ENCODE peak calls at places on chromosomes 3 and 15, in nine cellular contexts. F is breast epithelium, W is heart left ventricle, Z is transverse colon, N is esophagus muscularis mucosa, P is adrenal gland, J is RWPE2, O is neural progenitor cell, B is sigmoid colon. H is an unnamed sample. For H3K4me1, the result is how much of the 10 kb centered on the place peaks cover.

GRCh38 chr3:76129441-76129840 is 344.1 kb upstream of the ZNF717 start:
- DNase-seq in F (no peak), W (no peak), Z (no peak), N (no peak), P (no peak), J (no peak), O (no peak), B (no peak), H (no peak)

GRCh38 chr3:127066635-127067034 is 83.7 kb downstream of the PLXNA1 start:
- DNase-seq in F (no peak), W (no peak), Z (no peak), N (no peak), P (no peak), J (no peak), O (no peak), B (peak), H (peak)

GRCh38 chr3:71125729-71126128 is 457.8 kb downstream of the FOXP1 start:
- DNase-seq in F (no peak), W (no peak), Z (no peak), N (no peak), P (no peak), J (no peak), O (no peak), B (no peak), H (no peak)

GRCh38 chr15:58433597-58434333 is 2.0 kb downstream of the LIPC start:
- DNase-seq in F (no peak), W (no peak), Z (no peak), N (no peak), P (peak), J (no peak), O (peak), B (no peak), H (no peak)

GRCh38 chr3:11452988-11453847 is 181.0 kb downstream of the ATG7 start:
- DNase-seq in F (no peak), W (peak), Z (no peak), N (no peak), P (no peak), J (no peak), O (peak), B (no peak), H (no peak)

GRCh38 chr3:195916291-195916690 is 7.9 kb upstream of the TNK2 start:
- DNase-seq in F (no peak), W (no peak), Z (no peak), N (no peak), P (no peak), J (no peak), O (no peak), B (no peak), H (no peak)

GRCh38 chr3:122919291-122919610 is 108.3 kb downstream of the SEMA5B start:
- DNase-seq in F (no peak), W (no peak), Z (no peak), N (no peak), P (no peak), J (no peak), O (no peak), B (no peak), H (peak)

GRCh38 chr3:104561324-104561723 is 805.4 kb upstream of the ALCAM start:
- DNase-seq in F (no peak), W (no peak), Z (no peak), N (no peak), P (no peak), J (no peak), O (no peak), B (no peak), H (no peak)

DNA sequence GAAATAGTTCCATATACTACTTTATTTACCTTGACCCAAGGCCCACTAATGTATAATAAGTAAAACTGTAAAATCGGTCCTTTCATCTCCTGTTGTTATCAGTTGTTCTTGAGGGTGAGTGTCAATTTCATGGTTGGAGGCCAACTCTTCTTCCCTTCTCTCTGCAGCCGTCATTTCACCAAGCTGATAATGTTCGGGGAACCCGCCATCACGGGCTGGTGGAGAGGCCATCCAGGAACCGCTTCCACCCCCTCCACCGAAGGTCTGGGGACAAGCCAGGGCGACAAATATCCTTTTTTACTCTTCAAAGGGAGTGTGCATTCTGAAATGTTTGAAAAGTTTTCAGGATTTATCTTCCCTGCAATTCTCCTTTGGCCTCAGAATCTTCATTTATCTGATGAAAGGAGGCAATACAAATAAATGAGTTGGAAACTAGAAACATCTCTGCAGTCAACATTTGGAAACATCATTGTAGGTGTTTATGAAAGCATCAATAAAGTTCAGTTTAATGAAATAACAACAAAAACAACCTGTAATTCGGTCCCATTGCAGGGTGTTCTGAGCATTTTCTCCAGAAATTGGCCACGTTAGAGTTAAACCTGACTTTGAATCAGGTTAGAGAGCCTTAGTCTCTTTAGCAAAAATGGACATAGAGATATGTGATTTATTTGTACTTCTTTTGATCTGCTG is 63.9 kb downstream of the CRTC3 start:
- DNase-seq in F (no peak), W (peak), Z (no peak), N (no peak), P (peak), J (no peak), O (no peak), B (no peak), H (no peak)
- H3K4me1 ChIP-seq in F (under half), W (half or more), Z (under half), N (under half), P (half or more), J (under half), O (under half), B (half or more), H (under half)

GRCh38 chr15:40059821-40060220 is 20.8 kb upstream of the SRP14 start:
- DNase-seq in F (no peak), W (no peak), Z (no peak), N (no peak), P (no peak), J (peak), O (no peak), B (peak), H (peak)
- TF ChIP-seq CTCF in F (no peak), W (no peak), Z (no peak), N (no peak), P (no peak), J (no peak), O (no peak), B (no peak), H (no peak)

GRCh38 chr3:197343656-197344408 is 45.4 kb upstream of the DLG1 start:
- DNase-seq in F (no peak), W (peak), Z (no peak), N (no peak), P (peak), J (no peak), O (no peak), B (no peak), H (no peak)
- H3K4me3 ChIP-seq in F (no peak), W (no peak), Z (no peak), N (no peak), P (no peak), J (no peak), O (no peak), B (no peak), H (no peak)

GRCh38 chr15:70519004-70519365 is 244.4 kb downstream of the UACA start:
- DNase-seq in F (no peak), W (no peak), Z (no peak), N (no peak), P (no peak), J (peak), O (no peak), B (peak), H (no peak)

GRCh38 chr15:70519616-70520015 is 243.7 kb downstream of the UACA start:
- DNase-seq in F (no peak), W (no peak), Z (no peak), N (no peak), P (no peak), J (peak), O (no peak), B (peak), H (no peak)

GRCh38 chr15:70516408-70517193 is 246.8 kb downstream of the UACA start:
- DNase-seq in F (no peak), W (no peak), Z (no peak), N (no peak), P (no peak), J (no peak), O (no peak), B (no peak), H (no peak)

GRCh38 chr15:70518201-70519003 is 245.0 kb downstream of the UACA start:
- DNase-seq in F (no peak), W (no peak), Z (no peak), N (no peak), P (no peak), J (peak), O (no peak), B (peak), H (no peak)

DNA sequence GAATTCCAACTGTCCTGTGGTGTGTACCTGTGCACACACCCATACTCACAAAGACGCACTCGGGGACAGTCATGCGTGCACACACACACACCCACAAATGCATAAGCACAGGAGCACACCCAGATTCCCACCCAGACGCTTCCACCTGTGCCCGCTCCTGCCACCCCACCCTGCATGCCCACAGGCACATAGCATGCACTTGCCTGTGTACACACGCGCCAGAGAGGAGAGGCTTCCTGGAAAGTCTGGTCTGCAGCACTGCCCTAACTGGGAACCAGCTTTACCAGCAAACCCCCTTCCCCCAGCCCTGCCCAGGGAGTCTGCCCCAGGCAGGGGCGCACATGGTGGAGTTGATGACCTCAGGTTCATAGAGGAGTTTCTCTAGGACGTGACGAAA is 246.2 kb downstream of the UACA start:
- DNase-seq in F (peak), W (no peak), Z (no peak), N (no peak), P (no peak), J (no peak), O (no peak), B (no peak), H (no peak)
- H3K4me1 ChIP-seq in F (under half), W (under half), Z (under half), N (under half), P (under half), J (under half), O (under half), B (under half), H (under half)

GRCh38 chr3:150875548-150875947 is 29.7 kb downstream of the MINDY4B start:
- DNase-seq in F (no peak), W (no peak), Z (no peak), N (no peak), P (no peak), J (no peak), O (no peak), B (no peak), H (no peak)
- TF ChIP-seq CTCF in F (no peak), W (no peak), Z (no peak), N (no peak), P (no peak), J (no peak), O (no peak), B (no peak), H (no peak)

GRCh38 chr15:39472661-39473657 is 107.9 kb upstream of the THBS1 start:
- DNase-seq in F (no peak), W (peak), Z (peak), N (peak), P (peak), J (no peak), O (no peak), B (peak), H (peak)
- H3K4me3 ChIP-seq in F (no peak), W (no peak), Z (no peak), N (no peak), P (peak), J (no peak), O (no peak), B (no peak), H (no peak)

DNA sequence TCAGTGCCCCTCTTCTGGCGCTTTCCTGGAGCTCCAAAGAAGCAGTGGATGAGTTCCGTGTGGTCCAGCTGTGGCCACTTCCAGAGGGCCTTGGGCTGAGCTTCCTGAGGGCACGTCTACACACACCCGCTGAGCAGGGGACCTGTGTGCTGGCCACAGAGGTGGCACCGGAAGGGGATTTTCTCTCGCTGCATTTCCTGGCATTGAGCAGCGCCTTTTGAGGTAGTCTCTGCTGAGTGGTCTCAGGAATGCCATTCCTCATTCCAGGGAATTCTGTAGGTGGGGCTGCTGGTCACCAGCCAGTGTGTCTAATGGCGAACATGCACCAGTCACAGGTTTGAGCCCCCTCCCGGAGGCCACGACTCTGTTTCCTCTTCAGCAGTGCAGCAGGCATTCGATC is 48.1 kb downstream of the AMOTL2 start:
- DNase-seq in F (peak), W (no peak), Z (no peak), N (no peak), P (no peak), J (peak), O (no peak), B (no peak), H (peak)
- H3K4me1 ChIP-seq in F (under half), W (under half), Z (under half), N (under half), P (under half), J (half or more), O (under half), B (under half), H (under half)

GRCh38 chr3:182728248-182728647 is 65.1 kb upstream of the ATP11B start:
- DNase-seq in F (no peak), W (no peak), Z (no peak), N (no peak), P (no peak), J (no peak), O (no peak), B (no peak), H (no peak)
- TF ChIP-seq CTCF in F (no peak), W (no peak), Z (no peak), N (no peak), P (no peak), J (no peak), O (no peak), B (no peak), H (no peak)

GRCh38 chr3:133893683-133894333 is 1.9 kb downstream of the RAB6B start:
- DNase-seq in F (no peak), W (no peak), Z (no peak), N (peak), P (no peak), J (no peak), O (no peak), B (no peak), H (no peak)
- H3K4me3 ChIP-seq in F (no peak), W (no peak), Z (no peak), N (peak), P (no peak), J (no peak), O (peak), B (no peak), H (no peak)

H was measured in kidney.